ENCODE peak calls at places on chromosomes 5 and 9, in five cellular contexts. U, M, K, I and D are unnamed samples. For H3K4me1, the result is how much of the 10 kb centered on the place peaks cover.

GRCh38 chr9:124003636-124004349 is 7.8 kb upstream of the LHX2 start:
- DNase-seq in U (no peak), M (no peak), K (no peak), I (no peak), D (no peak)

GRCh38 chr5:172189693-172190296 is 1.8 kb upstream of the STK10 start:
- DNase-seq in U (no peak), M (no peak), K (no peak), I (no peak), D (no peak)

GRCh38 chr5:102600964-102601363 is 102.2 kb upstream of the SLCO6A1 start:
- DNase-seq in U (no peak), M (peak), K (no peak), I (no peak), D (no peak)

GRCh38 chr9:137982132-137982666 is 104.6 kb downstream of the CACNA1B start:
- DNase-seq in U (no peak), M (no peak), K (no peak), I (no peak), D (no peak)

GRCh38 chr9:36818242-36818938 is 215.7 kb downstream of the PAX5 start:
- DNase-seq in U (no peak), M (no peak), K (no peak), I (no peak), D (no peak)

GRCh38 chr9:105257767-105258166 is 13.3 kb downstream of the SLC44A1 start:
- DNase-seq in U (no peak), M (no peak), K (no peak), I (no peak), D (no peak)

GRCh38 chr5:137660349-137660817 is 75.5 kb downstream of the KLHL3 start:
- DNase-seq in U (peak), M (peak), K (peak), I (peak), D (peak)

GRCh38 chr9:15135167-15135792 is 171.7 kb downstream of the TTC39B start:
- DNase-seq in U (peak), M (peak), K (no peak), I (no peak), D (peak)

GRCh38 chr5:73215891-73216610 is 43.1 kb downstream of the TMEM174 start:
- DNase-seq in U (peak), M (peak), K (no peak), I (no peak), D (peak)

GRCh38 chr9:36760667-36761066 is 188.0 kb downstream of the MELK start:
- DNase-seq in U (no peak), M (no peak), K (no peak), I (no peak), D (no peak)

GRCh38 chr9:111301195-111301594 is 28.8 kb downstream of the OR2K2 start:
- DNase-seq in U (no peak), M (no peak), K (no peak), I (no peak), D (peak)

GRCh38 chr5:126220725-126221124 is 202.5 kb upstream of the GRAMD2B start:
- DNase-seq in U (no peak), M (no peak), K (no peak), I (no peak), D (no peak)

GRCh38 chr5:79023323-79023722 is 38.2 kb upstream of the ARSB start:
- DNase-seq in U (no peak), M (no peak), K (no peak), I (no peak), D (no peak)

GRCh38 chr5:138068742-138069375 is 15.0 kb upstream of the WNT8A start:
- DNase-seq in U (peak), M (peak), K (peak), I (peak), D (peak)

GRCh38 chr5:997001-997474 is 11.6 kb upstream of the NKD2 start:
- DNase-seq in U (peak), M (peak), K (no peak), I (no peak), D (peak)

GRCh38 chr5:36535390-36535789 is 71.0 kb upstream of the SLC1A3 start:
- DNase-seq in U (no peak), M (no peak), K (no peak), I (no peak), D (no peak)
- H3K27ac ChIP-seq in U (no peak), M (no peak), K (no peak), I (no peak), D (no peak)

GRCh38 chr5:150785950-150786349 is 7.4 kb downstream of the SMIM3 start:
- DNase-seq in U (no peak), M (no peak), K (no peak), I (no peak), D (no peak)
- H3K4me1 ChIP-seq in U (half or more), M (under half), K (under half), I (under half), D (under half)

GRCh38 chr5:55994998-55995914 is 493 bp upstream of the IL6ST start:
- DNase-seq in U (peak), M (peak), K (peak), I (peak), D (peak)

GRCh38 chr5:55991768-55992486 is 2.8 kb downstream of the IL6ST start:
- DNase-seq in U (peak), M (no peak), K (no peak), I (no peak), D (no peak)

GRCh38 chr5:55993628-55994501 is 898 bp downstream of the IL6ST start:
- DNase-seq in U (no peak), M (no peak), K (no peak), I (no peak), D (no peak)

GRCh38 chr5:55993013-55993412 is 1.8 kb downstream of the IL6ST start:
- DNase-seq in U (no peak), M (no peak), K (no peak), I (no peak), D (no peak)

GRCh38 chr5:55994502-55994997 is at the start of gene IL6ST:
- DNase-seq in U (peak), M (peak), K (peak), I (no peak), D (peak)
- TF ChIP-seq KDM1A in U (no peak), M (no peak), K (no peak), I (no peak), D (no peak)

DNA sequence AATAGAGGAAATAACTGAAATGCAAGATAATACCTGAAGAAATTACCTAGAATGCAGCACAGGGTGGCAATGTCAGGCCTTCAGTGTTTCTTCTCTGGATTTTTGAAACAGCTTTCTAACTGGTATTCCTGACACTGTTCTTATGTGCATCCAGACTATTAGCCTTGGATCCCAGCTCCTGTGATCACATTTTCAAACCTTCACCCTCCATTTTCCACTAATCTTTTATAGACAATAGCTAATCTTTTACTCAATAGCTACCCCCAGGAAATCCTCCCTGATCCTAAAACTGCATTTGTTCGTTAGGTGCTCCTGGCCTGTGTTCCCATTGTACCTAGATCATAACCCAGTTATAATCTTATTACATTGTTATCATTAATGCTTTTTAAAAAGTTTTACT is 101.5 kb upstream of the DHFR start:
- DNase-seq in U (no peak), M (no peak), K (no peak), I (no peak), D (no peak)
- H3K27ac ChIP-seq in U (no peak), M (no peak), K (no peak), I (no peak), D (no peak)

DNA sequence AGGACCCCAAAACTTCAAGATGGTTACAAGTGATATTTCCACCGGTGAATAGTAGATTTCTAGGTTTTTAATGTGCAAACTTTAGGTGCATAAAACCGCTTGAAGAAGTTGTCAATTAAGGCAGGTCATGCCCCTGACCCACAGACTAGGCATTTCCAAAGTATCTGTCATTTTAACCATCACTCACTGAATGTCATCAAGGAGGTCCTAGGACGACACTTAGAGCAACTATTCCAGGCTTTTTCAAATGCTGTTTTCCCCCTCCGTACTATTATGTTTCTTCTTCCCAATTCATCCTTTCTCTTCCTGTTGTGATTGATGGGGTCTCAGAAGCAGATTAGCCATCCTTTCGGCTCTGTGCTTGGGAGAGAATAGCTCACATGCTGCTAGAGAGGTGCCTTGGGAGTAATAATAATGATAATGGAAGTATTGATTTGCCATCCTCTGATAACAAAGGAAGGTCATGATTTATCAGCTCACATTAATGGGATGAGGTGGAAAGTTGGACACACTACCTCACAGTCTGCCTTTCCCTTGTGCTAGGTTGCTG is 66.8 kb downstream of the PTTG1 start:
- DNase-seq in U (no peak), M (no peak), K (no peak), I (no peak), D (no peak)
- H3K4me1 ChIP-seq in U (under half), M (under half), K (under half), I (under half), D (under half)

DNA sequence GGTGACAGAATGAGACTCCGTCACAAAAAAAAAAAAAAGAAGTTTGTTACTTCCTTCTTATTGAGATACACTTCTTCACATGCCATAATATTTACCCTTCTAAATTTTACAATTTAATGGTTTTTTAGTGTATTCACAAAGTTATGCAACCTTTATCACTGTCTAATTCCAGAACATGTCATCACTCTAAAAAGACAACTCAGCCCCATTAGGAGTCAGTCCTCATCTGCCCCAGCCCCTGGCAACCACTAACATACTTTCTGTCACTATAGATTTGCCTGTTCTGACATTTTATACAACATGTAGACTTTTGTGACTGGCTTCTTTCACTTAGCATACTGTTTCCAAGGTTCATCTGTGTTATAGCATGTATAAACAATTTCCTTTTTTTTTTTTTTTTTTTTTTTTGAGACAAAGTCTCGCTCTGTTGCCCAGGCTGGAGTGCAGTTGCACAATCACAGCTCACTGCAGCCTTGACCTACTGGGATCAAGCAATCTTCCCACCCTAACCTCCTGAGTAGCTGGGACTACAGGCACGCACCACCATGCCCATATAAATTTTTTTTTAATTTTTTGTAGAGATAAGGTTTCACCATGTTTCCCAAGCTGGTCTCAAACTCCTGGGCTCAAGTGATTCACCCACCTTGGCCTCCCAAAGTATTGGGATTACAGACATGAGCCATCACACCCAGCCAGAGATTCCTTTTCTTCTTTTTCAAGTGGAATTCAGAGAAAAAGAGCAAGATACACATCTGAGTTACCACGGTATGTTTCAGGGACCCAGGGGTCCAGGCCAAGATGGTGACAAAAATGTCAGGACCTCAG is 17.9 kb downstream of the AQP3 start:
- DNase-seq in U (no peak), M (no peak), K (no peak), I (no peak), D (no peak)
- TF ChIP-seq KDM1A in U (no peak), M (no peak), K (no peak), I (no peak), D (no peak)

GRCh38 chr5:136646915-136647314 is 281.6 kb upstream of the TRPC7 start:
- DNase-seq in U (no peak), M (no peak), K (no peak), I (no peak), D (no peak)
- H3K27ac ChIP-seq in U (no peak), M (no peak), K (no peak), I (no peak), D (no peak)

GRCh38 chr5:144352318-144352717 is 181.6 kb downstream of the KCTD16 start:
- DNase-seq in U (no peak), M (no peak), K (no peak), I (no peak), D (no peak)

GRCh38 chr5:144356489-144356888 is 185.8 kb downstream of the KCTD16 start:
- DNase-seq in U (no peak), M (no peak), K (no peak), I (no peak), D (no peak)

DNA sequence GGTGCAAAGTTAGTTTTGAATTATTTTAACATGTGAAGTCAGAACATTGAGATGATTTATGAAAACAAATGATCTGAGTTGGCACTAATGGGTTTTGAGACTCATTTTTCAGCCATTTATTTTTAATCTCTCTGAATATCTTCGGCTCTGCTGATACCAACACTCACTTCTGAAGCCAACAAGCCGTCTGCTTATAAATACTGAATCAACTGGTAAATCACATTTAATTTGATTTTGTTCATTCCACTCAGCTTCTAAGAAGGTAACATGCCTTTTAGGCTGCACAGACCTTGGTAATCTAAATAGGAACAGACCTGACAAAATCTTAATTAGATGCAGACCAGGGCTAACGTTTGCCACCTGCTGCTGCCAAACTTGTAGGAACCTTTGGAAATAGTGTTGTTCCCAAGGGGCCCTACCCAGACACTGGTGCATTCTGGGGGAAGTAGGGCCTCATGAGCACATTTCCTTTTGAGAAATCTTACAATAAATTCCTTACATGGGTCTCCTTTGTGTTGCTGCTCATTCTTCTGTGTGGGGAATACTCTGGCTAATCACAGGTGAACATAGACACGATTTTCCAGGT is 182.2 kb downstream of the KCTD16 start:
- DNase-seq in U (no peak), M (no peak), K (no peak), I (no peak), D (no peak)
- H3K4me1 ChIP-seq in U (under half), M (under half), K (under half), I (under half), D (under half)

GRCh38 chr9:135281661-135282000 is 194.2 kb downstream of the OLFM1 start:
- DNase-seq in U (no peak), M (no peak), K (no peak), I (no peak), D (no peak)
- TF ChIP-seq KDM1A in U (no peak), M (no peak), K (no peak), I (no peak), D (no peak)